ENCODE peak calls at places on chromosomes 11 and 22, in eight cellular contexts. Q is HL-60, H is stomach, Z is suprapubic skin, X is K562, I is breast epithelium, W is endothelial cell of umbilical vein, F is sigmoid colon. T is an unnamed sample.

GRCh38 chr11:67436459-67437081 is 912 bp downstream of the PTPRCAP start:
- DNase-seq in F (no peak), H (peak; percentile 44), W (no peak), I (no peak), X (peak; percentile 85), Z (no peak), Q (peak; percentile 94), T (no peak)

GRCh38 chr11:111443640-111444039 is 64.6 kb upstream of the POU2AF1 start:
- DNase-seq in I (no peak), X (no peak), H (no peak), F (no peak), W (no peak), Z (no peak), Q (no peak), T (no peak)

GRCh38 chr11:17730608-17731462 is 3.7 kb upstream of the KCNC1 start:
- DNase-seq in Q (peak; percentile 62), I (peak; percentile 92), X (peak; percentile 75), H (peak; percentile 93), W (peak; percentile 78), F (peak; percentile 77), Z (peak; percentile 79), T (peak; percentile 55)

GRCh38 chr11:95791385-95792033 is 1.2 kb downstream of the CEP57 start:
- DNase-seq in X (no peak), F (no peak), W (no peak), Z (no peak), H (no peak), I (no peak), Q (no peak), T (no peak)

GRCh38 chr22:50184541-50185383 is 951 bp upstream of the TRABD start:
- DNase-seq in H (no peak), W (no peak), X (no peak), F (no peak), Z (no peak), I (no peak), Q (no peak), T (no peak)

GRCh38 chr11:10109836-10110235 is 184.2 kb downstream of the SBF2 start:
- DNase-seq in Q (no peak), H (no peak), F (no peak), X (no peak), I (no peak), Z (no peak), W (no peak), T (no peak)

GRCh38 chr11:32960553-32961164 is 55.0 kb upstream of the DEPDC7 start:
- DNase-seq in F (no peak), I (no peak), W (peak; percentile 60), Q (peak; percentile 8), X (peak; percentile 55), H (no peak), Z (no peak), T (no peak)

GRCh38 chr11:108340958-108341357 is 118.1 kb downstream of the ATM start:
- DNase-seq in I (no peak), Q (no peak), H (no peak), Z (no peak), X (peak; percentile 49), F (no peak), W (no peak), T (no peak)

GRCh38 chr11:69263736-69264052 is 30.3 kb upstream of the MYEOV start:
- DNase-seq in W (no peak), I (no peak), Q (no peak), X (no peak), Z (no peak), F (no peak), H (no peak), T (no peak)

DNA sequence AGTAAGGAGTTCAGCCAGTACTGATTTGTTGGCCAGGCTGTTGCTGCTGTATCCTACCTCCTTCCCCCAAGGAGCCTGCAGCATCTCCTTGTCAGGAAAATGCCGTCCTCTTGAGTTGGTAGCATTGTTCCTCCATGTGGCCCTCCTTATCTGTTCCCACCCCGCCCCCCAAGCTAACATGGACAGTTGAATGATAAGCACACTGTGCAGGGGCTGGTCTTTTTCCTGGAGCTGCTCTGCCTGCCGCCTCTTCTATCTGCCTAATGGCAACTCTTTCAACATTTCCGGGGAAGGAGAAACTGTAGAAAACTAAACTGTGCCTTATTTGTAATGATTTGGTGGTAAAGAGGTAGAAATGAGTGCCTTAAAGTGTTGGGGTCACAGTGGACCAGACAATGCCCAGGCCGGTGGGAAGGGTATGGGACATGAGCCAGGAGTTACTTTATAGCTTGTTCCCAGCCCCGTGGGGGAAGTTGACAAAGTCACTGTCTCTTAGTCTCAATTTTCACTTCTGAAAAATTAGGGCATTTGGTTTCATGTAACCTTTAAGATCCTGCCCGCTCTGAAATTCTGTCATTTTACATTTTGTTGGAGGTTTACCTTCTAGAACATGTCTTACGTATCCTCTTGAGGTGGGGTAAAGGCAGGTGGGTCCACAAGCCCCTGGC is 4.5 kb downstream of the FAM118A start:
- DNase-seq in X (peak; percentile 91), W (no peak), Q (peak; percentile 39), H (no peak), Z (no peak), I (no peak), F (no peak), T (no peak)
- H3K27ac ChIP-seq in X (peak overlapping the region; percentile 98), W (no peak overlapping the region), Q (peak overlapping the region; percentile 42), H (peak overlapping the region; percentile 76), Z (no peak overlapping the region), I (no peak overlapping the region), F (no peak overlapping the region), T (peak overlapping the region; percentile 27)

DNA sequence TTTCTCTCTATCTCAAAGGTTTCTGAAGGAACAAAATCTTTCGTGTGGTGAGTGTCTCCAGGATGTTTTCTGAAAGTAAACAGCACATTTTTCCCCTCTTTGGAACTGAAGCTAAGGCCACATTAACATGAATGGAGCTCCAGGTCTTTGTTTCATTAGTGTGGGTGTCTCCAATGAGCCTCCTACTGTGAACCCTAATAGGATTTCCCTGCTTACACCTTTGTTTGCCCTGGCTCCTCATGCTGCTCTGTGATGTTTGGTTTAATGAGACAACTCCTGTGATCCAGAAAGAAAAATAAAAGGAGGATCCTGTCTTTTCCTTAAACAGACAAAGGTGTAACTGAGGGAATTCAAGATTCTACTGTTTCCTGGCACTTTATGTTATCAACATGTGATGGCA is 76.9 kb upstream of the SLC6A5 start:
- DNase-seq in X (no peak), W (no peak), H (no peak), Q (no peak), Z (no peak), I (no peak), F (no peak), T (no peak)
- TF ChIP-seq POLR2AphosphoS5 in X (no peak), W (no peak), H (no peak), Q (no peak), Z (no peak), I (no peak), F (no peak), T (no peak)

GRCh38 chr11:94649925-94650623 is 82.9 kb downstream of the PIWIL4 start:
- DNase-seq in X (no peak), W (no peak), I (no peak), F (no peak), Z (no peak), H (no peak), Q (no peak), T (no peak)
- H3K27ac ChIP-seq in X (no peak overlapping the region), W (no peak overlapping the region), I (no peak overlapping the region), F (peak overlapping the region; percentile 17), Z (no peak overlapping the region), H (no peak overlapping the region), Q (no peak overlapping the region), T (no peak overlapping the region)

GRCh38 chr11:12318791-12319733 is 58.3 kb upstream of the PARVA start:
- DNase-seq in W (no peak), Z (no peak), Q (no peak), I (no peak), H (no peak), X (no peak), F (peak; percentile 85), T (no peak)
- TF ChIP-seq POLR2AphosphoS5 in W (no peak), Z (no peak), Q (no peak), I (no peak), H (peak; percentile 32), X (no peak), F (peak; percentile 94), T (no peak)

GRCh38 chr11:78798567-78799170 is 224.0 kb upstream of the NARS2 start:
- DNase-seq in W (peak; percentile 59), F (peak; percentile 88), H (peak; percentile 66), Z (peak; percentile 71), Q (peak; percentile 63), I (peak; percentile 60), X (peak; percentile 63), T (peak; percentile 72)

GRCh38 chr11:78802058-78802633 is 227.5 kb upstream of the NARS2 start:
- DNase-seq in I (no peak), H (peak; percentile 49), F (no peak), Z (no peak), Q (no peak), X (no peak), W (no peak), T (peak; percentile 48)

GRCh38 chr11:78800756-78801155 is 226.1 kb upstream of the NARS2 start:
- DNase-seq in Z (no peak), Q (no peak), W (no peak), H (no peak), F (no peak), I (no peak), X (no peak), T (no peak)

GRCh38 chr11:78800089-78800690 is 225.5 kb upstream of the NARS2 start:
- DNase-seq in H (no peak), I (no peak), X (no peak), Z (no peak), W (no peak), F (no peak), Q (no peak), T (no peak)

GRCh38 chr11:78801161-78801884 is 226.7 kb upstream of the NARS2 start:
- DNase-seq in X (no peak), F (peak; percentile 86), W (peak; percentile 91), Q (no peak), H (peak; percentile 69), I (no peak), Z (peak; percentile 63), T (peak; percentile 71)
- H3K27ac ChIP-seq in X (no peak overlapping the region), F (peak overlapping the region; percentile 62), W (no peak overlapping the region), Q (no peak overlapping the region), H (peak overlapping the region; percentile 77), I (peak overlapping the region; percentile 57), Z (peak overlapping the region; percentile 55), T (peak overlapping the region; percentile 86)

GRCh38 chr11:12792590-12792989 is 118.4 kb downstream of the TEAD1 start:
- DNase-seq in F (no peak), I (no peak), X (no peak), Q (no peak), H (no peak), W (no peak), Z (no peak), T (no peak)
- TF ChIP-seq POLR2AphosphoS5 in F (no peak), I (no peak), X (no peak), Q (no peak), H (peak; percentile 11), W (no peak), Z (no peak), T (no peak)

DNA sequence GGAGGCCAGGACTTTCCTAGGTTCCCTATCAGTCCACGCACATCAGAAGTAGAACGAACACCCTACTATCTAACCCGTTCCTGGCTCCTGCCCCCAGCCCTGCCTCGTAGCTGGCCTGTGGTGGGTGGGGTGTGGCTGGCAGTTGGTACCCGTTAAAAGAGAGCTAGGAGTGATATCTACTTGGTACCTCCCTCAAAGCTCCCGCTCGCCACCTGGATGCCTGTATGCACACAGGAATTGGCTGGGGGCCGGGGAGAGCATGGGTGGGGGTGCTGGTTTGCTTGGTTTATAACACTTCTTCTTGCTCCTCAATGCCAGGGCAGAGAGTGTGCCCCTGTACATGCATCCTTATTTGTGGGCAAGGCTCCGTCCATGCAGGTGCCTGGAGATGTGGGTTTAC is 14.0 kb upstream of the NECTIN1 start:
- DNase-seq in I (no peak), W (no peak), Z (no peak), H (no peak), F (no peak), Q (no peak), X (no peak), T (no peak)
- H3K27ac ChIP-seq in I (peak overlapping the region; percentile 67), W (no peak overlapping the region), Z (no peak overlapping the region), H (no peak overlapping the region), F (no peak overlapping the region), Q (no peak overlapping the region), X (no peak overlapping the region), T (no peak overlapping the region)